ENCODE peak calls at places on chromosome 22, in four cellular contexts. One of them, this sample, is unnamed.

GRCh38 chr22:22498267-22498666 is 10.3 kb downstream of the ZNF280B start:
- DNase-seq in fibroblast of mammary gland: no peak
- DNase-seq in fibroblast of lung: no peak
- DNase-seq in fibroblast of villous mesenchyme: no peak
- DNase-seq in this sample: no peak

GRCh38 chr22:35464399-35464798 is 64.5 kb downstream of the MCM5 start:
- DNase-seq in fibroblast of mammary gland: no peak
- DNase-seq in fibroblast of lung: no peak
- DNase-seq in fibroblast of villous mesenchyme: no peak
- DNase-seq in this sample: no peak

GRCh38 chr22:29144786-29145160 is 60.9 kb upstream of the EMID1 start:
- DNase-seq in fibroblast of villous mesenchyme: no peak
- DNase-seq in fibroblast of lung: no peak
- DNase-seq in fibroblast of mammary gland: no peak
- DNase-seq in this sample: no peak

GRCh38 chr22:25746012-25746373 is 4.0 kb downstream of the MYO18B start:
- DNase-seq in fibroblast of mammary gland: peak
- DNase-seq in fibroblast of lung: peak
- DNase-seq in fibroblast of villous mesenchyme: peak
- DNase-seq in this sample: peak

GRCh38 chr22:48450188-48450825 is 1377.4 kb downstream of the BRD1 start:
- DNase-seq in fibroblast of villous mesenchyme: no peak
- DNase-seq in fibroblast of mammary gland: no peak
- DNase-seq in fibroblast of lung: no peak
- DNase-seq in this sample: no peak

GRCh38 chr22:20054034-20054427 is 26.0 kb upstream of the DGCR8 start:
- DNase-seq in fibroblast of villous mesenchyme: no peak
- DNase-seq in fibroblast of lung: no peak
- DNase-seq in fibroblast of mammary gland: no peak
- DNase-seq in this sample: no peak

GRCh38 chr22:40240160-40240559 is 62.4 kb downstream of the TNRC6B start:
- DNase-seq in fibroblast of villous mesenchyme: no peak
- DNase-seq in fibroblast of mammary gland: no peak
- DNase-seq in fibroblast of lung: no peak
- DNase-seq in this sample: no peak

GRCh38 chr22:20273720-20274119 is 5.6 kb upstream of the RTN4R start:
- DNase-seq in fibroblast of mammary gland: no peak
- DNase-seq in fibroblast of lung: no peak
- DNase-seq in fibroblast of villous mesenchyme: no peak
- DNase-seq in this sample: no peak

GRCh38 chr22:30574095-30574981 is at the start of gene GAL3ST1:
- DNase-seq in fibroblast of villous mesenchyme: no peak
- DNase-seq in fibroblast of lung: no peak
- DNase-seq in fibroblast of mammary gland: no peak
- DNase-seq in this sample: no peak

GRCh38 chr22:43213066-43213465 is 26.1 kb upstream of the TTLL12 start:
- DNase-seq in fibroblast of mammary gland: no peak
- DNase-seq in fibroblast of villous mesenchyme: no peak
- DNase-seq in fibroblast of lung: no peak
- DNase-seq in this sample: no peak

GRCh38 chr22:40578171-40578570 is 58.3 kb downstream of the MRTFA start:
- DNase-seq in fibroblast of lung: no peak
- DNase-seq in fibroblast of mammary gland: no peak
- DNase-seq in fibroblast of villous mesenchyme: no peak
- DNase-seq in this sample: no peak

GRCh38 chr22:38167988-38168407 is 13.6 kb downstream of the PLA2G6 start:
- DNase-seq in fibroblast of mammary gland: no peak
- DNase-seq in fibroblast of lung: no peak
- DNase-seq in fibroblast of villous mesenchyme: no peak
- DNase-seq in this sample: no peak

GRCh38 chr22:32411388-32411787 is 659 bp downstream of the RTCB start:
- DNase-seq in fibroblast of lung: peak
- DNase-seq in fibroblast of villous mesenchyme: peak
- DNase-seq in fibroblast of mammary gland: peak
- DNase-seq in this sample: peak

GRCh38 chr22:36640106-36640672 is 63.4 kb downstream of the CACNG2 start:
- DNase-seq in fibroblast of mammary gland: no peak
- DNase-seq in fibroblast of villous mesenchyme: no peak
- DNase-seq in fibroblast of lung: no peak
- DNase-seq in this sample: no peak

GRCh38 chr22:37412445-37413250 is 14.6 kb downstream of the ELFN2 start:
- DNase-seq in fibroblast of lung: no peak
- DNase-seq in fibroblast of villous mesenchyme: no peak
- DNase-seq in fibroblast of mammary gland: no peak
- DNase-seq in this sample: no peak

GRCh38 chr22:44309137-44309536 is 3.6 kb downstream of the SHISAL1 start:
- DNase-seq in fibroblast of mammary gland: peak
- DNase-seq in fibroblast of lung: peak
- DNase-seq in fibroblast of villous mesenchyme: peak
- DNase-seq in this sample: peak

GRCh38 chr22:20787223-20787622 is 13.3 kb downstream of the SERPIND1 start:
- DNase-seq in fibroblast of mammary gland: no peak
- DNase-seq in fibroblast of villous mesenchyme: no peak
- DNase-seq in fibroblast of lung: no peak
- DNase-seq in this sample: no peak

DNA sequence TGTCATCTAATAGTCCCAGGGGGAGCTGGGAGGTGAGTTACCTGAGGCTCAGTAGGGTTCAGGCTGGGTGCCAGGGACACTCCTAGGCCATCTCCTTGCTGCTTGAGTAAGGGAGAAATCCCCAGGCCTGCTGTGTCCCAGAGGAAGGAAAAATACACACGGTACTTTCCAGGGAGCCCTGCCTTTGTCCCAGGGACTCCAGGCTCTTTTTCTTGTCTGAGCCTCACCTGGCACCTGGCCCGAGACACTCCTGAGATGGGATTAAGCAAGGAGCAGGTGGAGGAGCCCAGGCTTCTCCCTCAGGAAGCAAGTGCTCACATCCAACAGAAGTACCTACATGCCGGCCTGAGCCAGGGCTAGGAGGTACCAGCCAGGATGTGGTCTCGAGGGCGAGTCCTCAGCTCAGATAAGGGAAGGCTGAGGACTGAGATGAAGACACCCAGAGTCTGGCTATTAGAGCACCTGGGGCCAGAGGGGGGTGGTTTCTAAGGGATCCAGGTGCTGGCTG is 899 bp upstream of the KLHDC7B start:
- DNase-seq in fibroblast of lung: no peak
- DNase-seq in fibroblast of villous mesenchyme: no peak
- DNase-seq in fibroblast of mammary gland: no peak
- DNase-seq in this sample: no peak
- H3K4me3 ChIP-seq in fibroblast of lung: no peak
- H3K4me3 ChIP-seq in fibroblast of villous mesenchyme: no peak
- H3K4me3 ChIP-seq in fibroblast of mammary gland: no peak
- H3K4me3 ChIP-seq in this sample: no peak

DNA sequence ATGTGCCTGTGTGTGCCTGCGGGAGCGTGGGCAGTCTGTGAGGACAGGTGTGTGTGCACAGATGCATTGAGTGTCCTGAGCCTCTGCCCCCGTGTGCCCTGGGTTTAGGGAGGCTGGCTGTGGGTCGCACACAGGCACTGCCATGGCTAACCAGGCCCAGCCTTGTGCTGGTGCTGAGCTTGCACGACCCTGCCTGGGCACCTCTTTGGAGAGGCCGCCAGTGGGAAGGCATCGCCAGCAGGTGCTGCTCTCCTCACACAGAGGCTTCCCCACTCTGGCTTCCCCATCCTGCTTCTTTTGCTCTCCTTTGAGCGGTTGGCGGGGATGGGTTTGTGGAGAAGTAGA is 4.1 kb downstream of the WNT7B start:
- DNase-seq in fibroblast of lung: no peak
- DNase-seq in fibroblast of villous mesenchyme: no peak
- DNase-seq in fibroblast of mammary gland: no peak
- DNase-seq in this sample: no peak
- TF ChIP-seq CTCF in fibroblast of lung: no peak
- TF ChIP-seq CTCF in fibroblast of villous mesenchyme: no peak
- TF ChIP-seq CTCF in fibroblast of mammary gland: no peak
- TF ChIP-seq CTCF in this sample: no peak

GRCh38 chr22:24453853-24454252 is 26.5 kb downstream of the ADORA2A start:
- DNase-seq in fibroblast of villous mesenchyme: no peak
- DNase-seq in fibroblast of lung: no peak
- DNase-seq in fibroblast of mammary gland: no peak
- DNase-seq in this sample: no peak
- H3K4me3 ChIP-seq in fibroblast of villous mesenchyme: no peak
- H3K4me3 ChIP-seq in fibroblast of lung: no peak
- H3K4me3 ChIP-seq in fibroblast of mammary gland: no peak
- H3K4me3 ChIP-seq in this sample: no peak

GRCh38 chr22:17891427-17892167 is 117.3 kb upstream of the BID start:
- DNase-seq in fibroblast of lung: no peak
- DNase-seq in fibroblast of mammary gland: no peak
- DNase-seq in fibroblast of villous mesenchyme: no peak
- DNase-seq in this sample: no peak
- TF ChIP-seq CTCF in fibroblast of lung: no peak
- TF ChIP-seq CTCF in fibroblast of mammary gland: peak
- TF ChIP-seq CTCF in fibroblast of villous mesenchyme: peak
- TF ChIP-seq CTCF in this sample: peak

GRCh38 chr22:49833340-49834007 is 5.8 kb upstream of the BRD1 start:
- DNase-seq in fibroblast of villous mesenchyme: no peak
- DNase-seq in fibroblast of mammary gland: no peak
- DNase-seq in fibroblast of lung: no peak
- DNase-seq in this sample: no peak

GRCh38 chr22:49838771-49839717 is 11.4 kb upstream of the BRD1 start:
- DNase-seq in fibroblast of mammary gland: no peak
- DNase-seq in fibroblast of villous mesenchyme: peak
- DNase-seq in fibroblast of lung: no peak
- DNase-seq in this sample: no peak
- H3K4me3 ChIP-seq in fibroblast of mammary gland: no peak
- H3K4me3 ChIP-seq in fibroblast of villous mesenchyme: peak
- H3K4me3 ChIP-seq in fibroblast of lung: no peak
- H3K4me3 ChIP-seq in this sample: no peak

GRCh38 chr22:41676134-41676533 is 12.5 kb downstream of the SNU13 start:
- DNase-seq in fibroblast of lung: no peak
- DNase-seq in fibroblast of villous mesenchyme: no peak
- DNase-seq in fibroblast of mammary gland: no peak
- DNase-seq in this sample: no peak

GRCh38 chr22:41674941-41675340 is 13.7 kb downstream of the SNU13 start:
- DNase-seq in fibroblast of mammary gland: no peak
- DNase-seq in fibroblast of lung: no peak
- DNase-seq in fibroblast of villous mesenchyme: no peak
- DNase-seq in this sample: no peak

GRCh38 chr22:41668971-41669911 is 19.4 kb downstream of the SNU13 start:
- DNase-seq in fibroblast of lung: peak
- DNase-seq in fibroblast of villous mesenchyme: peak
- DNase-seq in fibroblast of mammary gland: peak
- DNase-seq in this sample: peak

DNA sequence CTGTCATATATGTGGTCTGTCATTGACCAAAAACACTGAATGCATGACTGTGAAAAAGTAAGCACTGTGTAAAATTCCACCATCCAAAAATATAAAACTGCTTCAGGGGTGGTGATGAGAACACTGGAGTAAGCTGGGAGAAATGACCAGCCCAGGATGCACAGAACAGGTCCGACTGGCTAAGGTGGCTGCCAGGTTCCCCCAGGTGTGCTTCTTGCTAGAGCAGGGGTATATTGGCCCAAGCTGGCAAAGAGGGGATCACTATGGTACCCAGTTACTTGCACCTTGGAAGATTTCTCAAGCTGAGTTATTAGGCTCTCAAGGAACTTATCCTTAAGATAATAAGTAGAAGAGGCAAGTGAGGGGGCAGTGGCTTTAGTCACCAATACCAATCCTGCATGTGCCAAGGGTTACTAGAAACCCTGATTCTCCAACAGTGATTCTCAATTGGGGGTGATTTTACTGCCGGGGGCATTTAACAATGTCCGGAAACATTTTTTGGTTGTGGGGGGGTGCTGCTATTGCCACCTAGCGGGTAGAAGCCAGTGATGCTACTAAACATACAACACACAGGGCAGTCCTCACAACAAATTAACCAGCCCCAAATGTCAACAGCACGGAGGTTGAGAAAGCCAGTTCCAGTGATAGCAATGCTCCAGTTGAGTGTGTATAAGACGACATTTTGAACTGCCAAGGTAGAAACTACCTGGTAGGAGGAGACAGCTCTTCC is 15.7 kb downstream of the SNU13 start:
- DNase-seq in fibroblast of lung: no peak
- DNase-seq in fibroblast of mammary gland: no peak
- DNase-seq in fibroblast of villous mesenchyme: peak
- DNase-seq in this sample: peak
- TF ChIP-seq CTCF in fibroblast of lung: peak
- TF ChIP-seq CTCF in fibroblast of mammary gland: peak
- TF ChIP-seq CTCF in fibroblast of villous mesenchyme: peak
- TF ChIP-seq CTCF in this sample: peak

GRCh38 chr22:33599596-33599995 is 320.7 kb downstream of the LARGE1 start:
- DNase-seq in fibroblast of lung: peak
- DNase-seq in fibroblast of villous mesenchyme: no peak
- DNase-seq in fibroblast of mammary gland: no peak
- DNase-seq in this sample: no peak

GRCh38 chr22:33600595-33600994 is 319.7 kb downstream of the LARGE1 start:
- DNase-seq in fibroblast of lung: no peak
- DNase-seq in fibroblast of mammary gland: no peak
- DNase-seq in fibroblast of villous mesenchyme: no peak
- DNase-seq in this sample: no peak

GRCh38 chr22:33598821-33599220 is 321.5 kb downstream of the LARGE1 start:
- DNase-seq in fibroblast of mammary gland: peak
- DNase-seq in fibroblast of villous mesenchyme: no peak
- DNase-seq in fibroblast of lung: no peak
- DNase-seq in this sample: peak

GRCh38 chr22:33600113-33600512 is 320.2 kb downstream of the LARGE1 start:
- DNase-seq in fibroblast of villous mesenchyme: no peak
- DNase-seq in fibroblast of mammary gland: no peak
- DNase-seq in fibroblast of lung: no peak
- DNase-seq in this sample: no peak

DNA sequence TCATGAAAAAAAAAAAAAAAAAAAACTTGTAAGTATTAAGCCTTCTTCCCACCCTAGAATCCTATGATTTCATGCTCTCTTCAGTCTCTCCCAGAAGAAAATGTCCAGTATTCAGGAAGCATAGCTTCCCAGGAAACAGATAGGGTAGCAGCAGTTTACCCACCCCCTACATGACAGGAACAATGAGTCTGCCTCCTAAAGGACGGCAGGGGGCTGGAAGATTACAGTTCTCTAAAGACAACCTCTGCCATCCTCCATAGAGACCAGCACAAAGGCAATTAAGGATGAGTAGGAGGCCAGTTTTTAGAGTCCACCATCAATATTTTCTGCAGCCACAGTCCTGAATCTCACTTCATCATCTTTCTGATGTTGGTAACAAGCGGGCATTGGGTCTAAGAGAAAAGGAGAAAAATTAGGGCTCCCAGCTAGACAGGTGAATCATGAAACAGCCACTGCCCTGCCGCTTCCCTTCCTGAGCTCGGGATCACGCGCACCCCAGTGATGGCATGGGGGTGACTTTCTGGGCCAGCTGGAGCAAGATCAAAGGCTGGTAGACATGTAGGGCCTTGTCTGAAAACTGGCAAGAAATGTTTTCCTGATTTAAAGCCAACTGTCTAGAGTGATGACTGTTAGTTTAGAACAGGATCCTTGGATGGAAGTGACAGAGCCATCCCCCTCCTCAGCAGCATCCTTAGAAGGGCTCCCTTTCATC is 322.8 kb downstream of the LARGE1 start:
- DNase-seq in fibroblast of lung: no peak
- DNase-seq in fibroblast of villous mesenchyme: no peak
- DNase-seq in fibroblast of mammary gland: no peak
- DNase-seq in this sample: no peak
- H3K4me3 ChIP-seq in fibroblast of lung: no peak
- H3K4me3 ChIP-seq in fibroblast of villous mesenchyme: no peak
- H3K4me3 ChIP-seq in fibroblast of mammary gland: no peak
- H3K4me3 ChIP-seq in this sample: no peak